ENCODE peak calls at places on chromosomes 2 and 18, in ten cellular contexts. D is left lung, L is body of pancreas, Z is Peyer's patch, P is AG04449, R is AG04450, B is coronary artery, F is heart left ventricle, N is HepG2, G is BJ. I is an unnamed sample.

GRCh38 chr2:168593713-168594112 is 137.6 kb downstream of the CERS6 start:
- DNase-seq in P (no peak), R (no peak), L (no peak), D (no peak), F (no peak), B (no peak), N (no peak), Z (no peak), G (no peak), I (peak)

GRCh38 chr2:78993518-78994148 is 31.9 kb upstream of the REG3G start:
- DNase-seq in B (no peak), F (no peak), G (no peak), P (no peak), R (no peak), Z (no peak), N (no peak), D (peak), L (no peak), I (no peak)

GRCh38 chr18:46310675-46311345 is 206.6 kb downstream of the HAUS1 start:
- DNase-seq in Z (no peak), B (no peak), G (no peak), P (no peak), D (no peak), N (no peak), L (no peak), R (no peak), F (no peak), I (no peak)

GRCh38 chr2:162712598-162712997 is 126.0 kb downstream of the KCNH7 start:
- DNase-seq in F (no peak), D (no peak), L (no peak), N (no peak), B (no peak), R (no peak), P (no peak), Z (no peak), G (no peak), I (no peak)

GRCh38 chr2:17863539-17863938 is 14.9 kb upstream of the KCNS3 start:
- DNase-seq in P (no peak), R (no peak), Z (no peak), D (no peak), B (no peak), N (no peak), G (no peak), L (no peak), F (no peak), I (no peak)

GRCh38 chr18:66560092-66560491 is 43.8 kb downstream of the CDH19 start:
- DNase-seq in F (no peak), L (peak), R (no peak), N (peak), G (no peak), D (no peak), P (no peak), Z (no peak), B (no peak), I (no peak)

GRCh38 chr2:110832740-110833139 is 100.4 kb downstream of the ACOXL start:
- DNase-seq in R (no peak), Z (no peak), B (no peak), P (no peak), F (no peak), L (no peak), G (no peak), N (no peak), D (no peak), I (no peak)

GRCh38 chr2:130908832-130909231 is 72.1 kb downstream of the ARHGEF4 start:
- DNase-seq in B (no peak), P (no peak), N (no peak), G (no peak), L (no peak), R (no peak), D (no peak), F (no peak), Z (no peak), I (no peak)

GRCh38 chr18:6476201-6476600 is 61.5 kb upstream of the L3MBTL4 start:
- DNase-seq in D (no peak), R (no peak), L (no peak), Z (no peak), F (no peak), G (no peak), N (no peak), B (no peak), P (no peak), I (no peak)

GRCh38 chr2:108982259-108982679 is 6.8 kb downstream of the EDAR start:
- DNase-seq in D (no peak), R (no peak), B (no peak), P (no peak), G (no peak), N (peak), L (no peak), Z (no peak), F (no peak), I (no peak)

GRCh38 chr18:67417864-67418523 is 98.5 kb downstream of the DSEL start:
- DNase-seq in Z (no peak), D (no peak), L (peak), N (peak), P (no peak), G (no peak), R (no peak), F (no peak), B (no peak), I (peak)

GRCh38 chr2:191824403-191824802 is 22.5 kb downstream of the CAVIN2 start:
- DNase-seq in L (no peak), R (no peak), P (no peak), D (no peak), G (no peak), F (no peak), Z (no peak), N (no peak), B (no peak), I (peak)

GRCh38 chr2:150125188-150125587 is 362.3 kb downstream of the RND3 start:
- DNase-seq in R (no peak), Z (no peak), N (no peak), G (no peak), L (no peak), P (no peak), F (no peak), D (no peak), B (no peak), I (no peak)

GRCh38 chr2:174465327-174465726 is 21.5 kb downstream of the GPR155 start:
- DNase-seq in B (no peak), L (no peak), F (no peak), R (no peak), Z (no peak), D (no peak), G (no peak), N (peak), P (no peak), I (no peak)

GRCh38 chr2:212619954-212620353 is 81.4 kb upstream of the ERBB4 start:
- DNase-seq in D (no peak), Z (no peak), F (no peak), G (no peak), R (no peak), B (no peak), N (no peak), P (no peak), L (no peak), I (no peak)

GRCh38 chr2:144628566-144628965 is 108.6 kb upstream of the ZEB2 start:
- DNase-seq in R (no peak), P (no peak), Z (no peak), D (no peak), N (no peak), G (no peak), B (no peak), L (no peak), F (no peak), I (no peak)

GRCh38 chr18:43574974-43575373 is 297.7 kb upstream of the SYT4 start:
- DNase-seq in F (no peak), N (no peak), D (no peak), P (no peak), L (no peak), G (no peak), R (no peak), B (no peak), Z (no peak), I (no peak)

GRCh38 chr18:56574827-56575226 is 63.6 kb downstream of the TXNL1 start:
- DNase-seq in P (no peak), L (peak), F (peak), G (peak), D (no peak), R (no peak), Z (no peak), N (no peak), B (no peak), I (peak)

GRCh38 chr2:88832992-88833389 is 141.5 kb downstream of the RPIA start:
- DNase-seq in R (no peak), D (no peak), F (no peak), P (no peak), N (no peak), B (no peak), G (no peak), Z (no peak), L (no peak), I (no peak)

GRCh38 chr2:88832256-88832991 is 141.0 kb downstream of the RPIA start:
- DNase-seq in P (no peak), D (no peak), Z (peak), N (no peak), R (no peak), G (no peak), L (no peak), B (no peak), F (no peak), I (no peak)

GRCh38 chr2:88831071-88831791 is 139.8 kb downstream of the RPIA start:
- DNase-seq in D (no peak), N (no peak), L (no peak), P (no peak), R (no peak), F (no peak), Z (no peak), G (no peak), B (no peak), I (no peak)

GRCh38 chr2:88829607-88830463 is 138.4 kb downstream of the RPIA start:
- DNase-seq in Z (no peak), F (no peak), G (no peak), N (no peak), L (no peak), B (no peak), P (no peak), R (no peak), D (no peak), I (no peak)

DNA sequence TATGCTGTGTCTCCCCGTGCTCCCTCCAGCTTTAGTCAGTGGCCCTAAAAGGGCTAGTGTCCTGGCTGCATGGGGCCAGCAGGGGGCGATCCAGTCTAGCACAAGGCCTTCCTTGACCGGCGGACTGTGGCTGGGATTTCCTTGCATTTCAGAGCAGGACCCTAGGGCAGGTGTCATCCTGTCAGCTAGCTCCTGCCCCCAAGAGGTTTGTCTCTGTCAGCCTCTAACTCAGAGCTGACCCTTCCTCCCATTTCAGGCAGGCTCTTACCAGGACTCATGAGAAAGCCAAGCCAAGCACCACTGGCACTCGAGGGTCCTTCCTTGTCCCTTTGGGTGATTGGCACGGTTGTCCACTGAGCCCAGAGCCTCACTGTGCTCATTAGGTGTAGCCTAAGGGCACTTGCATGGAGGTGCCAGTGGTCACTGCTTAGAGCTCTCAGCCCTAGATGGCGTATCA is 140.3 kb downstream of the RPIA start:
- DNase-seq in L (peak), Z (peak), N (peak), D (peak), P (no peak), B (no peak), G (no peak), F (no peak), R (no peak), I (peak)
- TF ChIP-seq CTCF in L (peak), Z (peak), N (peak), D (peak), P (peak), B (no peak), G (peak), F (peak), R (peak), I (peak)

DNA sequence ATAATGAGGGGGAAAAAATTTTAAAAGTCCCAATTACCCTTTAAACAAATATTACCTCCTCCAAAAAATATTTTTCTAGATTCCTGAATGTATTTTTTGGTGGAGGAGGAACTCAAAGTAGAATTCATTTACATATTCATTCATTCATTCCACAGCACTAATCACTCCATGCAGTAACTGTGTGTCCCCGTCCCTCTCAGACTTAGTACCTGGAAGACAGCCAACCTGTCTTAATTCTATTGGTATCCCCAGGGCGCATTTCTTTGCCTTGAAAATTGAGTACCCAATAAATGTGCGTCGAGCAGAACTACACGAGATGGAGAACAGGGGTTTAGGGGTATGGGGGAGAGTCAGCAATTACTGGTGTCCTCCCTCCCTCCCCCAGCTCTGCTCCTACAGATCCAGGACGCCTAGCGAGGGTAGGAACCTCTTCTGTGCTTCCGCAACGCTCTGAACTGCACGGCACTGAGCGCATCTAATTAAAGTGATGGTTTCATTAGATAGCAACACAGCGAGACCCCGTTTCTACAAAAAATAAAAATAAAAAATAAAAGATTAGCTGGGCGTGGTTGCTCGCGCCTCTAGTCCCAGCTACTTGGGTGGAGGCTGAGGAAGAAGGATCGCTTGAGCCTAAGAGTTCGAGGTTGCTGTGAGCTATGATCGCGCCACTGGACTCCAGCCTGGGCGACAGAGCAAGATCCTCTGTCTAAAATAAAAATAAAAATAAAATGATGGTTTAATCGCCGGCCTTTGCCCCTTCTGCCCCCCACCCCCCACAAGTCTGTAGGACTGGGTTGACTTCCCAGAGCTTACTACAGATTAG is 668 bp upstream of the FKBP1B start:
- DNase-seq in P (no peak), D (no peak), L (no peak), R (no peak), F (no peak), B (no peak), G (no peak), N (no peak), Z (peak), I (peak)
- H3K4me3 ChIP-seq in P (peak), D (peak), L (no peak), R (peak), F (peak), B (peak), G (peak), N (peak), Z (peak), I (peak)

GRCh38 chr2:129748653-129749052 is 230.8 kb upstream of the RAB6C start:
- DNase-seq in F (no peak), D (no peak), P (no peak), N (peak), B (no peak), R (no peak), Z (no peak), G (no peak), L (peak), I (no peak)
- TF ChIP-seq CTCF in F (no peak), D (no peak), P (no peak), N (peak), B (no peak), R (no peak), Z (no peak), G (no peak), L (peak), I (no peak)

GRCh38 chr2:102336502-102336945 is 19.1 kb upstream of the IL18R1 start:
- DNase-seq in L (no peak), B (no peak), F (peak), G (no peak), R (no peak), Z (no peak), D (no peak), N (no peak), P (no peak), I (no peak)
- H3K4me3 ChIP-seq in L (no peak), B (no peak), F (no peak), G (no peak), R (no peak), Z (no peak), D (no peak), N (no peak), P (no peak), I (no peak)

GRCh38 chr2:124530203-124530602 is 505.1 kb downstream of the CNTNAP5 start:
- DNase-seq in D (no peak), P (no peak), B (no peak), G (no peak), N (no peak), F (no peak), L (no peak), R (no peak), Z (no peak), I (no peak)
- TF ChIP-seq CTCF in D (no peak), P (no peak), B (no peak), G (no peak), N (no peak), F (no peak), L (no peak), R (no peak), Z (no peak), I (no peak)

DNA sequence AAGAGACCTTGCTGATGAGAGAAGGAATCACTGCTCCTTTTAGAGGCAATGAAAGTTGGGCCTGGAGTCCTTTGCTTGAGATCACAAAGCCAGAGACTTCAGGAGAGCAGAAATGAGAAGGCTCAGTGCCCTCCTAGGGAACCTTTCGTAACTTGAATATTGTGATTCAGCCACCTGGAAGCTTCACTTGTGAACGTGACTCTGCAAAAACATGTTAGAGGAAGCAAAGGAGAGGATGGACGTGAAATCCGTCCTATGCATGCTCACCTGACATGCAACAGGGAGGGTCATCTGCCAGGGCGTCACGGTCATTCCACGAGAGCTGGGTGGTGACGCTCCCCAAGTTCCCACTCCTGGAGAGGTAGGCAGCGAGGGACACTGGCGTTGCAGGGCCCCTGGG is 243.6 kb downstream of the AGAP1 start:
- DNase-seq in N (no peak), D (no peak), F (no peak), R (no peak), L (no peak), G (no peak), P (no peak), B (no peak), Z (no peak), I (no peak)
- H3K4me3 ChIP-seq in N (no peak), D (no peak), F (no peak), R (no peak), L (no peak), G (no peak), P (no peak), B (no peak), Z (no peak), I (no peak)

DNA sequence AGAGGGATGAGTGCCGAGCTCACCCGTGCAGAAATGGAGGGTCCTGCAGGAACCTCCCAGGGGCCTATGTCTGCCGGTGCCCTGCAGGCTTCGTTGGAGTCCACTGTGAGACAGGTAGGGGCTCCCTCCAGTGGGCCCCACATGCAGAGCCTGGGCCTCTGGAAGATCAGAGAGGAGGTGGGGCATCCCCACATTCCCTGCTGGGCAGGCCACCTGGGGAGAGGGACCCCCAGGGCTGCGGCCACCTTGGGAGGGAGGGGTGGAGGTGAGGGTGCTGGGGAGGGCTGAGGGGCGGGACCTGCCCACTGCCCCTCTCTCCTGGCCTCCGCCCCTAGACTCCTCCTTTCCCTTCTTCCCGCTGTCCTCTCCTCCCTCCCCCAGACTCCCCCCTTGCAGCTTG is 38.5 kb downstream of the MTERF4 start:
- DNase-seq in D (peak), Z (no peak), N (no peak), R (no peak), P (no peak), B (no peak), G (no peak), L (peak), F (no peak), I (no peak)
- TF ChIP-seq CTCF in D (no peak), Z (no peak), N (peak), R (no peak), P (peak), B (no peak), G (no peak), L (no peak), F (no peak), I (no peak)

GRCh38 chr2:96526101-96526591 is 10.4 kb upstream of the ARID5A start:
- DNase-seq in G (no peak), P (no peak), L (no peak), F (no peak), N (no peak), B (no peak), Z (no peak), D (peak), R (no peak), I (no peak)

GRCh38 chr2:96524482-96525210 is 11.9 kb upstream of the ARID5A start:
- DNase-seq in R (no peak), N (no peak), B (no peak), L (no peak), F (no peak), P (no peak), G (no peak), D (no peak), Z (no peak), I (no peak)

GRCh38 chr2:96525211-96525507 is 11.4 kb upstream of the ARID5A start:
- DNase-seq in D (peak), L (no peak), B (no peak), F (no peak), N (no peak), R (no peak), P (no peak), Z (no peak), G (no peak), I (no peak)

GRCh38 chr2:96522304-96523203 is 14.0 kb upstream of the ARID5A start:
- DNase-seq in L (no peak), B (no peak), Z (no peak), N (no peak), P (no peak), G (no peak), R (no peak), F (no peak), D (no peak), I (no peak)

GRCh38 chr2:96523659-96524481 is 12.7 kb upstream of the ARID5A start:
- DNase-seq in G (peak), R (no peak), P (no peak), B (no peak), N (no peak), F (no peak), Z (no peak), D (no peak), L (no peak), I (peak)
- H3K4me3 ChIP-seq in G (no peak), R (no peak), P (no peak), B (no peak), N (no peak), F (no peak), Z (no peak), D (no peak), L (no peak), I (peak)

GRCh38 chr2:98311771-98312545 is 34.3 kb upstream of the CNGA3 start:
- DNase-seq in Z (no peak), F (no peak), R (no peak), L (no peak), N (no peak), D (no peak), P (no peak), G (no peak), B (no peak), I (no peak)
- TF ChIP-seq CTCF in Z (no peak), F (no peak), R (no peak), L (no peak), N (peak), D (no peak), P (no peak), G (no peak), B (no peak), I (no peak)